ENCODE peak calls at places on chromosomes 1 and 21, in ten cellular contexts. T, X, L, G, M, S, A, I, J and P are unnamed samples.
A peak's percentile ranks its signal among the peaks of the same experiment; 100 is the strongest.

GRCh38 chr1:103250441-103250861 is 142.1 kb upstream of the COL11A1 start:
- DNase-seq in T (no peak), X (no peak), L (no peak), G (peak; percentile 53), M (no peak), S (no peak), A (no peak), I (no peak), J (no peak), P (no peak)

GRCh38 chr1:186945146-186945545 is 116.4 kb downstream of the PLA2G4A start:
- DNase-seq in T (no peak), X (no peak), L (no peak), G (no peak), M (no peak), S (no peak), A (no peak), I (no peak), J (no peak), P (no peak)

GRCh38 chr1:179969962-179970361 is 15.4 kb downstream of the CEP350 start:
- DNase-seq in T (no peak), X (no peak), L (peak; percentile 30), G (no peak), M (no peak), S (no peak), A (no peak), I (no peak), J (no peak), P (no peak)

GRCh38 chr1:5880630-5881405 is 111.4 kb downstream of the NPHP4 start:
- DNase-seq in T (no peak), X (no peak), L (no peak), G (no peak), M (no peak), S (no peak), A (no peak), I (no peak), J (no peak), P (no peak)

GRCh38 chr1:15747378-15747777 is 5.1 kb downstream of the TMEM82 start:
- DNase-seq in T (no peak), X (no peak), L (no peak), G (no peak), M (no peak), S (peak; percentile 12), A (no peak), I (no peak), J (no peak), P (no peak)

GRCh38 chr1:84620720-84621313 is 46.6 kb upstream of the CTBS start:
- DNase-seq in T (peak; percentile 93), X (peak; percentile 85), L (peak; percentile 55), G (peak; percentile 60), M (peak; percentile 74), S (peak; percentile 82), A (peak; percentile 95), I (peak; percentile 59), J (peak; percentile 89), P (peak; percentile 70)

GRCh38 chr1:26874896-26875295 is 11.9 kb downstream of the SFN start:
- DNase-seq in T (no peak), X (no peak), L (no peak), G (no peak), M (no peak), S (no peak), A (no peak), I (no peak), J (no peak), P (no peak)

GRCh38 chr1:75203415-75204277 is 69.5 kb downstream of the LHX8 start:
- DNase-seq in T (peak; percentile 42), X (no peak), L (peak; percentile 18), G (no peak), M (no peak), S (no peak), A (no peak), I (peak; percentile 14), J (no peak), P (peak; percentile 19)

GRCh38 chr21:29342394-29342957 is 43.8 kb downstream of the BACH1 start:
- DNase-seq in T (no peak), X (peak; percentile 60), L (peak; percentile 96), G (peak; percentile 91), M (no peak), S (peak; percentile 49), A (no peak), I (peak; percentile 19), J (no peak), P (peak; percentile 72)

GRCh38 chr1:5993553-5994510 is 1.6 kb upstream of the NPHP4 start:
- DNase-seq in T (no peak), X (peak; percentile 70), L (no peak), G (no peak), M (no peak), S (no peak), A (peak; percentile 86), I (no peak), J (peak; percentile 63), P (peak; percentile 6)

GRCh38 chr1:177950506-177950905 is 19.4 kb downstream of the SEC16B start:
- DNase-seq in T (no peak), X (no peak), L (no peak), G (no peak), M (no peak), S (no peak), A (no peak), I (no peak), J (no peak), P (no peak)